ENCODE peak calls at places on chromosomes 6 and 20, in five cellular contexts. One of them, this sample, is unnamed.

GRCh38 chr6:119347466-119348307 is 1.9 kb downstream of the MAN1A1 start:
- DNase-seq in activated T-helper 1 cell treated with anti-CD3 and anti-CD28 coated beads, Interleukin-2, amount 50 U/mL, for 16 hours: peak
- DNase-seq in lung microvascular endothelial cell: peak
- DNase-seq in H54: no peak
- DNase-seq in GM20000: peak
- DNase-seq in this sample: no peak

GRCh38 chr6:3664641-3665041 is 86.9 kb downstream of the PXDC1 start:
- DNase-seq in activated T-helper 1 cell treated with anti-CD3 and anti-CD28 coated beads, Interleukin-2, amount 50 U/mL, for 16 hours: no peak
- DNase-seq in GM20000: no peak
- DNase-seq in H54: no peak
- DNase-seq in lung microvascular endothelial cell: no peak
- DNase-seq in this sample: no peak

GRCh38 chr6:5175635-5176034 is 85.1 kb downstream of the LYRM4 start:
- DNase-seq in GM20000: no peak
- DNase-seq in lung microvascular endothelial cell: no peak
- DNase-seq in H54: no peak
- DNase-seq in activated T-helper 1 cell treated with anti-CD3 and anti-CD28 coated beads, Interleukin-2, amount 50 U/mL, for 16 hours: no peak
- DNase-seq in this sample: no peak

GRCh38 chr6:55937227-55937626 is 61.8 kb upstream of the BMP5 start:
- DNase-seq in lung microvascular endothelial cell: no peak
- DNase-seq in H54: no peak
- DNase-seq in activated T-helper 1 cell treated with anti-CD3 and anti-CD28 coated beads, Interleukin-2, amount 50 U/mL, for 16 hours: no peak
- DNase-seq in GM20000: no peak
- DNase-seq in this sample: no peak

GRCh38 chr6:100376103-100376502 is 88.6 kb downstream of the SIM1 start:
- DNase-seq in GM20000: no peak
- DNase-seq in lung microvascular endothelial cell: no peak
- DNase-seq in activated T-helper 1 cell treated with anti-CD3 and anti-CD28 coated beads, Interleukin-2, amount 50 U/mL, for 16 hours: no peak
- DNase-seq in H54: no peak
- DNase-seq in this sample: no peak

GRCh38 chr6:31178143-31179041 is 7.9 kb upstream of the POU5F1 start:
- DNase-seq in activated T-helper 1 cell treated with anti-CD3 and anti-CD28 coated beads, Interleukin-2, amount 50 U/mL, for 16 hours: no peak
- DNase-seq in H54: no peak
- DNase-seq in lung microvascular endothelial cell: peak
- DNase-seq in GM20000: no peak
- DNase-seq in this sample: no peak

GRCh38 chr20:56360899-56361199 is 2.1 kb downstream of the FAM210B start:
- DNase-seq in GM20000: no peak
- DNase-seq in H54: no peak
- DNase-seq in lung microvascular endothelial cell: no peak
- DNase-seq in activated T-helper 1 cell treated with anti-CD3 and anti-CD28 coated beads, Interleukin-2, amount 50 U/mL, for 16 hours: no peak
- DNase-seq in this sample: no peak

GRCh38 chr6:11354019-11354418 is 121.6 kb upstream of the NEDD9 start:
- DNase-seq in lung microvascular endothelial cell: peak
- DNase-seq in H54: no peak
- DNase-seq in activated T-helper 1 cell treated with anti-CD3 and anti-CD28 coated beads, Interleukin-2, amount 50 U/mL, for 16 hours: peak
- DNase-seq in GM20000: peak
- DNase-seq in this sample: no peak

GRCh38 chr20:20267685-20268429 is 100.0 kb upstream of the INSM1 start:
- DNase-seq in activated T-helper 1 cell treated with anti-CD3 and anti-CD28 coated beads, Interleukin-2, amount 50 U/mL, for 16 hours: no peak
- DNase-seq in lung microvascular endothelial cell: no peak
- DNase-seq in H54: no peak
- DNase-seq in GM20000: no peak
- DNase-seq in this sample: no peak

GRCh38 chr6:15417811-15418210 is 171.9 kb downstream of the JARID2 start:
- DNase-seq in GM20000: no peak
- DNase-seq in lung microvascular endothelial cell: no peak
- DNase-seq in activated T-helper 1 cell treated with anti-CD3 and anti-CD28 coated beads, Interleukin-2, amount 50 U/mL, for 16 hours: no peak
- DNase-seq in H54: peak
- DNase-seq in this sample: peak

GRCh38 chr6:159067334-159067733 is 22.5 kb upstream of the TAGAP start:
- DNase-seq in lung microvascular endothelial cell: no peak
- DNase-seq in H54: no peak
- DNase-seq in activated T-helper 1 cell treated with anti-CD3 and anti-CD28 coated beads, Interleukin-2, amount 50 U/mL, for 16 hours: no peak
- DNase-seq in GM20000: no peak
- DNase-seq in this sample: no peak

GRCh38 chr20:4014031-4014474 is 1.3 kb downstream of the RNF24 start:
- DNase-seq in lung microvascular endothelial cell: peak
- DNase-seq in GM20000: peak
- DNase-seq in activated T-helper 1 cell treated with anti-CD3 and anti-CD28 coated beads, Interleukin-2, amount 50 U/mL, for 16 hours: no peak
- DNase-seq in H54: no peak
- DNase-seq in this sample: no peak

GRCh38 chr20:35618372-35619131 is 2.9 kb downstream of the SPAG4 start:
- DNase-seq in H54: no peak
- DNase-seq in GM20000: peak
- DNase-seq in lung microvascular endothelial cell: peak
- DNase-seq in activated T-helper 1 cell treated with anti-CD3 and anti-CD28 coated beads, Interleukin-2, amount 50 U/mL, for 16 hours: no peak
- DNase-seq in this sample: no peak